ENCODE peak calls at places on chromosomes 5 and 9, in five cellular contexts. T is vagina, F is suprapubic skin, N is keratinocyte, P is MM.1S. H is an unnamed sample.

GRCh38 chr9:18623201-18623600 is 149.2 kb downstream of the ADAMTSL1 start:
- DNase-seq in P (no peak), N (no peak), T (no peak), F (no peak), H (no peak)

GRCh38 chr5:1255081-1255561 is 29.9 kb downstream of the SLC6A18 start:
- DNase-seq in T (no peak), F (no peak), N (no peak), P (no peak), H (no peak)

GRCh38 chr9:96460470-96460869 is 10.5 kb downstream of the HABP4 start:
- DNase-seq in N (no peak), T (no peak), F (no peak), P (no peak), H (no peak)

GRCh38 chr5:155459889-155460500 is 446.4 kb downstream of the KIF4B start:
- DNase-seq in F (no peak), T (no peak), N (no peak), P (no peak), H (peak; percentile 29)

GRCh38 chr5:128424672-128425071 is 113.4 kb downstream of the FBN2 start:
- DNase-seq in F (no peak), P (no peak), N (no peak), T (no peak), H (no peak)

GRCh38 chr9:21854594-21854993 is 52.2 kb downstream of the MTAP start:
- DNase-seq in P (no peak), F (no peak), T (no peak), N (no peak), H (no peak)

GRCh38 chr5:173884402-173885053 is 3.6 kb upstream of the CPEB4 start:
- DNase-seq in P (peak; percentile 92), N (no peak), T (no peak), F (no peak), H (no peak)

GRCh38 chr5:81022688-81023084 is 62.5 kb downstream of the RASGRF2 start:
- DNase-seq in N (no peak), F (no peak), P (no peak), T (no peak), H (no peak)

GRCh38 chr5:87912419-87912818 is 356.2 kb downstream of the TMEM161B start:
- DNase-seq in F (no peak), N (no peak), T (no peak), P (no peak), H (no peak)

GRCh38 chr9:114218264-114219120 is 63.2 kb downstream of the COL27A1 start:
- DNase-seq in P (no peak), T (no peak), N (no peak), F (no peak), H (no peak)

GRCh38 chr5:1253456-1254105 is 28.4 kb downstream of the SLC6A18 start:
- DNase-seq in F (no peak), N (no peak), T (no peak), P (no peak), H (no peak)

GRCh38 chr9:124870723-124871122 is 8.8 kb downstream of the ARPC5L start:
- DNase-seq in N (no peak), P (no peak), F (no peak), T (no peak), H (no peak)

GRCh38 chr9:124869986-124870560 is 8.1 kb downstream of the ARPC5L start:
- DNase-seq in N (no peak), F (no peak), T (no peak), P (peak; percentile 75), H (no peak)

GRCh38 chr9:124871156-124871561 is 9.2 kb downstream of the ARPC5L start:
- DNase-seq in F (no peak), P (no peak), N (no peak), T (no peak), H (no peak)

GRCh38 chr9:124869466-124869985 is 7.6 kb downstream of the ARPC5L start:
- DNase-seq in P (peak; percentile 31), T (no peak), F (no peak), N (no peak), H (no peak)

DNA sequence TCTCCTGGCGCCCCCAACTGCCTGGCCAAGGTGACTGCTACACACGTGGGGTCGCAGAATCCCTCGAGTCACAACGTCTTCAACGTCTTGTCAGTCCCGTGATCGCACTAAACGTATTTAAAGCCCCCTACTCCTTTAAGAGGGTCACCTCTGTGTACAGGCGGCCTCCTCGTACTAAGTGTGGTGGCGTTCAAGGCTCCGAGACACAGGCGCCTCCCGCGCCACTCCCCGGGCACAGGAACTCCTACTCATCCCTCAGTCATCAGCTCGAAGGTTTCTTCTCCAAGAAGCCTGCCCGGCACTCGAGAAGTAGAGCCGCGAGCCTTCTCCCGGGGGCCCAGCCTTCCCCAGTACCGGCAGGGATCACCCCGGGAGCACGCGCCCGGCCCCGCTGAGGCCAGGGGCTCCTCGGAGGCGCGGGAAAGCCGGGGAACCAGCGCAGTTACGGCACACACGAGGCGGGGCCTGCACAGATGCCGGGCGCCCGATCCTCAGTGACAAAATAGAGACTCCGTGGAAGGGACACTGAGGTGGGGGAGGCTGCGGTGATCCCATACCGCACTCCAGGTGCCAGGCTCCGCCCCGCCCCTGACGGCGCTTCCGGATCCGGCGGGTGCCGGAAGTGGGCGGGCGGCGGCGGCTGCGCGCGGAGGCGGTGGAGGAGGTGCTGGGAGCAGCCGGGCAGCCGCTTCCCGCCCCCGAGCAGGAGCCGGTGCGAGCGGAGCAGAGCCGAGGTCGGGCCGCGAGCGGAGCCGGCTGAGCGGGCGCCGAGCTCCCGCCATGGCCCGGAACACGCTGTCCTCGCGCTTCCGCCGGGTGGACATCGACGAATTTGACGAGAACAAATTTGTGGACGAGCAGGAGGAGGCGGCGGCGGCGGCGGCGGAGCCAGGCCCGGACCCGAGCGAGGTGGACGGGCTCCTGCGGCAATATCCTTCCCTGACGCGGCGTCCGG is 6.9 kb downstream of the ARPC5L start:
- DNase-seq in T (no peak), P (peak; percentile 91), N (no peak), F (peak; percentile 89), H (peak; percentile 96)
- H3K4me1 ChIP-seq in T (peaks cover 56% of the 10 kb centered on the region), P (peaks cover 31% of the 10 kb centered on the region), N (peaks cover 43% of the 10 kb centered on the region), F (peaks cover 62% of the 10 kb centered on the region), H (peaks cover 52% of the 10 kb centered on the region)

GRCh38 chr9:137195525-137196220 is 4.9 kb downstream of the TPRN start:
- DNase-seq in N (no peak), T (no peak), P (no peak), F (no peak), H (no peak)
- H3K4me1 ChIP-seq in N (peaks cover 31% of the 10 kb centered on the region), T (peaks cover 64% of the 10 kb centered on the region), P (no peaks in the 10 kb centered on the region), F (peaks cover 52% of the 10 kb centered on the region), H (peaks cover 51% of the 10 kb centered on the region)

GRCh38 chr5:179553875-179554274 is 3.5 kb downstream of the RUFY1 start:
- DNase-seq in F (peak; percentile 44), P (no peak), N (no peak), T (no peak), H (no peak)
- H3K4me1 ChIP-seq in F (peaks cover 50% of the 10 kb centered on the region), P (no peaks in the 10 kb centered on the region), N (peaks cover 17% of the 10 kb centered on the region), T (peaks cover 47% of the 10 kb centered on the region), H (peaks cover 36% of the 10 kb centered on the region)

GRCh38 chr5:141523991-141524390 is 35.1 kb downstream of the PCDHGC5 start:
- DNase-seq in N (no peak), T (no peak), F (no peak), P (no peak), H (no peak)
- H3K4me1 ChIP-seq in N (peaks cover 51% of the 10 kb centered on the region), T (peaks cover 65% of the 10 kb centered on the region), F (peaks cover 75% of the 10 kb centered on the region), P (peaks cover 32% of the 10 kb centered on the region), H (peaks cover 84% of the 10 kb centered on the region)

GRCh38 chr5:68285857-68286611 is 70.5 kb downstream of the PIK3R1 start:
- DNase-seq in T (no peak), F (no peak), N (no peak), P (peak; percentile 70), H (no peak)

GRCh38 chr5:68287631-68287975 is 72.0 kb downstream of the PIK3R1 start:
- DNase-seq in F (no peak), T (no peak), N (no peak), P (no peak), H (no peak)

GRCh38 chr5:68285075-68285827 is 69.7 kb downstream of the PIK3R1 start:
- DNase-seq in P (peak; percentile 62), T (no peak), F (no peak), N (no peak), H (no peak)

GRCh38 chr5:68287976-68288755 is 72.6 kb downstream of the PIK3R1 start:
- DNase-seq in P (peak; percentile 96), N (no peak), F (no peak), T (no peak), H (no peak)

DNA sequence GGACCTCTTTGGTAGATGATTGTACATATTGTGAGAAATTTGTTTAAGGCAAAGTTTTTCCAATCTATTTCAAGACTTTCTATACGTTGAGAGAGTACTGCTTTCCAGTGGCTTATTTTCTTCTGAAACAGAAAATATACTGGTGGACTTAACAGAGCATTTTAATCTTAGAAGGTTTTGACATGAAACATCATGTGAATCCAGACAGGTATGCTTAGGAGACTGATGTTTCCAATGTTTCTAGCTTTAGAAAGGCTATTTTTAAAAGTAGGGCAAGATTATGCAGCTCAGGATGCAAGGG is 71.0 kb downstream of the PIK3R1 start:
- DNase-seq in N (no peak), F (no peak), T (no peak), P (no peak), H (no peak)
- H3K4me1 ChIP-seq in N (peaks cover 22% of the 10 kb centered on the region), F (peaks cover 51% of the 10 kb centered on the region), T (peaks cover 84% of the 10 kb centered on the region), P (peaks cover 26% of the 10 kb centered on the region), H (peaks cover 67% of the 10 kb centered on the region)

DNA sequence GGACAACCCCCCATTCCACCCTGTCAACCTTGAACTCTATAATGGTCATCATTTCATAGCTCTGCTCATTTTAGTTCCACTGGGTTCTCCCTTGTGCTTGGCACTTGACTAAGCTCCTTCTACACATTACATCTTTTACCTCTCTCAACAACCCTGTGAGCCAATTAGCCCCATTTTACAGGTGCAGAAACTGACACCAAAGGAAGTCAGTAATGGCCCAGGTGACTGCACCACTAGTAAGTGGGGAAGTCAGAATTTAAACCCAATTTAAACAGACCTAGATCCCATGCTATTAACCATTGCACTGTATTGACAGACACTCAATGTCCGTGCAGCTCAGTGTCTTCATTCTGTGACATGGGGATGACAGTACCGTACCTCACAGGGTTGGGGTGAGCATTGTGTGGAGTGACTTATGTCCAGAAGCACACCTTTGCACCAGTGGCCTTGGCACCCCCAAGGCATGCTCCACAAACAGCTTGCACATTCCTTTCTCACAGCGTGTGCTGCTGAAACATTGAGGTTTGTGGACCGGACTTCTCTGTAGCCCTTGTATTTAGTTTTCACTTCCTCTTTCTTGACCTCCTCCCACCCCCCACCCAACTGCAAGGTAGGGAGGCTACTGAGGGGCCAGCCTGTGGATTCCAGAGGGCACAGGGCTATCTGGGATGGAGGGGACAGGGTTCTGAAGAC is 23.1 kb downstream of the IRF1 start:
- DNase-seq in T (no peak), P (peak; percentile 78), F (no peak), N (no peak), H (no peak)
- H3K4me1 ChIP-seq in T (peaks cover 61% of the 10 kb centered on the region), P (peaks cover 71% of the 10 kb centered on the region), F (peaks cover 43% of the 10 kb centered on the region), N (peaks cover 41% of the 10 kb centered on the region), H (peaks cover 44% of the 10 kb centered on the region)

GRCh38 chr9:105257767-105258166 is 13.3 kb downstream of the SLC44A1 start:
- DNase-seq in N (no peak), P (no peak), T (no peak), F (no peak), H (no peak)
- H3K4me1 ChIP-seq in N (peaks cover 7% of the 10 kb centered on the region), P (peaks cover 68% of the 10 kb centered on the region), T (peaks cover 42% of the 10 kb centered on the region), F (peaks cover 36% of the 10 kb centered on the region), H (peaks cover 32% of the 10 kb centered on the region)

H was measured in esophagus muscularis mucosa.